ENCODE peak calls at places on chromosomes 12 and 14, in four cellular contexts. A is psoas muscle, S is AG10803, B is A549. G is an unnamed sample.

GRCh38 chr12:42420385-42420784 is 94.4 kb downstream of the PPHLN1 start:
- DNase-seq in A (no peak), S (no peak), B (no peak), G (no peak)

GRCh38 chr12:101759396-101760047 is 20.3 kb upstream of the SYCP3 start:
- DNase-seq in A (no peak), S (peak; percentile 34), B (peak; percentile 43), G (peak; percentile 24)

GRCh38 chr14:72894623-72895378 is 900 bp upstream of the DPF3 start:
- DNase-seq in A (peak; percentile 75), S (no peak), B (no peak), G (peak; percentile 33)

GRCh38 chr12:103475073-103475472 is 20.7 kb downstream of the C12orf42 start:
- DNase-seq in A (no peak), S (no peak), B (no peak), G (no peak)

GRCh38 chr12:77179515-77179914 is 114.1 kb upstream of the E2F7 start:
- DNase-seq in A (no peak), S (no peak), B (no peak), G (no peak)

GRCh38 chr14:93954900-93955891 is 21.2 kb downstream of the ASB2 start:
- DNase-seq in A (peak; percentile 54), S (no peak), B (no peak), G (no peak)

GRCh38 chr14:85514487-85514886 is 15.5 kb upstream of the FLRT2 start:
- DNase-seq in A (no peak), S (no peak), B (no peak), G (no peak)

GRCh38 chr12:114799574-114800487 is 115.9 kb upstream of the TBX3 start:
- DNase-seq in A (no peak), S (peak; percentile 60), B (peak; percentile 44), G (no peak)

GRCh38 chr14:105876158-105876557 is 349.8 kb downstream of the TMEM121 start:
- DNase-seq in A (peak; percentile 1), S (no peak), B (no peak), G (no peak)

GRCh38 chr14:59407246-59407615 is 57.9 kb downstream of the GPR135 start:
- DNase-seq in A (no peak), S (peak; percentile 94), B (no peak), G (no peak)

GRCh38 chr12:127272864-127273263 is 994.1 kb upstream of the TMEM132C start:
- DNase-seq in A (no peak), S (peak; percentile 90), B (no peak), G (no peak)

GRCh38 chr12:106296179-106296877 is 6.2 kb upstream of the TCP11L2 start:
- DNase-seq in A (no peak), S (peak; percentile 89), B (peak; percentile 69), G (peak; percentile 62)

GRCh38 chr14:70692210-70692609 is 50.5 kb downstream of the TTC9 start:
- DNase-seq in A (peak; percentile 56), S (no peak), B (no peak), G (no peak)

GRCh38 chr12:81644503-81644902 is 114.6 kb downstream of the PPFIA2 start:
- DNase-seq in A (no peak), S (peak; percentile 48), B (peak; percentile 42), G (peak; percentile 16)
- TF ChIP-seq CTCF in A (peak; percentile 51), S (peak; percentile 56), B (peak; percentile 56), G (peak; percentile 30)

DNA sequence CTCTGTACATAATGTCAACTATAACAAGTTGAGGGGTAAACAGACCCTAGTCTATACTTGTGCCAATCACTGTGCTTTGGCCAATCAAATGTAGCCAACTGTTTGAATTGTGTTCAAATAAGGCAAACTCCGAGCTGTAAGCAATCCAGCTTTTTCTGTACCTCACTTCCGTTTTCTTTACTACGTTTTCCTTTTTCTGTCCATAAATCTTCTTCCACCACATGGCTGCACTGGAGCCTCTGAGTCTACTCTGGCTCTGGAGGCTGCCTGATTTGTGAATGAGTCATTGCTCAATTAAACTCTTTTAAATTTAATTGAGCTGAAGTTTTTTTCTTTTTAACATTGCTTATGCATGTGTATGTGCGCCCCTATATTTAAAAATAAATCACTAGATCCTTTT is 29.7 kb downstream of the CLEC1A start:
- DNase-seq in A (no peak), S (peak; percentile 64), B (no peak), G (no peak)
- TF ChIP-seq CTCF in A (no peak), S (no peak), B (no peak), G (no peak)

GRCh38 chr12:125178222-125178621 is 113.0 kb downstream of the AACS start:
- DNase-seq in A (no peak), S (no peak), B (no peak), G (no peak)
- TF ChIP-seq CTCF in A (no peak), S (no peak), B (no peak), G (no peak)

GRCh38 chr14:88868558-88869159 is 44.2 kb downstream of the TTC8 start:
- DNase-seq in A (no peak), S (peak; percentile 22), B (peak; percentile 23), G (no peak)
- TF ChIP-seq CTCF in A (peak; percentile 26), S (peak; percentile 42), B (peak; percentile 47), G (no peak)

G was measured in Calu3.